ENCODE peak calls at places on chromosomes 3 and 15, in ten cellular contexts. M, H, J, Z, U, V, L, F, Y and A are unnamed samples.

GRCh38 chr3:56976666-56977560 is 83.6 kb upstream of the SPATA12 start:
- DNase-seq in M (peak; percentile 80), H (peak; percentile 65), J (no peak), Z (peak; percentile 86), U (no peak), V (no peak), L (no peak), F (no peak), Y (no peak), A (no peak)

GRCh38 chr3:9067352-9067975 is 104.2 kb upstream of the RAD18 start:
- DNase-seq in M (peak; percentile 66), H (peak; percentile 57), J (peak; percentile 38), Z (peak; percentile 76), U (peak; percentile 60), V (peak; percentile 36), L (no peak), F (peak; percentile 39), Y (no peak), A (no peak)

GRCh38 chr3:187066228-187066995 is 72.9 kb downstream of the RPL39L start:
- DNase-seq in M (peak; percentile 46), H (no peak), J (no peak), Z (peak; percentile 30), U (peak; percentile 76), V (no peak), L (no peak), F (no peak), Y (no peak), A (no peak)

GRCh38 chr15:101170568-101171350 is 81.1 kb downstream of the CHSY1 start:
- DNase-seq in M (no peak), H (peak; percentile 70), J (no peak), Z (peak; percentile 61), U (no peak), V (no peak), L (no peak), F (peak; percentile 87), Y (no peak), A (peak; percentile 73)

GRCh38 chr15:82129769-82130168 is 84.0 kb upstream of the MEX3B start:
- DNase-seq in M (peak; percentile 16), H (no peak), J (no peak), Z (no peak), U (no peak), V (no peak), L (no peak), F (no peak), Y (peak; percentile 46), A (no peak)

GRCh38 chr15:87733005-87733404 is 523.5 kb downstream of the NTRK3 start:
- DNase-seq in M (peak; percentile 45), H (no peak), J (no peak), Z (no peak), U (no peak), V (no peak), L (no peak), F (no peak), Y (no peak), A (no peak)

GRCh38 chr15:101204744-101205535 is 46.9 kb downstream of the CHSY1 start:
- DNase-seq in M (no peak), H (no peak), J (no peak), Z (no peak), U (no peak), V (no peak), L (no peak), F (no peak), Y (no peak), A (no peak)

GRCh38 chr3:148698190-148698806 is 595 bp downstream of the AGTR1 start:
- DNase-seq in M (no peak), H (no peak), J (no peak), Z (no peak), U (no peak), V (no peak), L (no peak), F (no peak), Y (no peak), A (peak; percentile 16)

GRCh38 chr3:54859204-54859603 is 68.7 kb downstream of the LRTM1 start:
- DNase-seq in M (no peak), H (no peak), J (no peak), Z (no peak), U (no peak), V (no peak), L (no peak), F (no peak), Y (no peak), A (no peak)

GRCh38 chr3:45775571-45776290 is 20.6 kb downstream of the SLC6A20 start:
- DNase-seq in M (no peak), H (no peak), J (no peak), Z (no peak), U (no peak), V (no peak), L (no peak), F (no peak), Y (no peak), A (no peak)

GRCh38 chr3:122754867-122755835 is 38.5 kb downstream of the HSPBAP1 start:
- DNase-seq in M (peak; percentile 65), H (no peak), J (no peak), Z (no peak), U (peak; percentile 28), V (peak; percentile 16), L (no peak), F (no peak), Y (no peak), A (no peak)

GRCh38 chr3:137770066-137770805 is 6.1 kb downstream of the SOX14 start:
- DNase-seq in M (no peak), H (no peak), J (no peak), Z (no peak), U (no peak), V (no peak), L (no peak), F (no peak), Y (no peak), A (peak; percentile 34)

GRCh38 chr3:137770821-137771399 is 6.8 kb downstream of the SOX14 start:
- DNase-seq in M (peak; percentile 16), H (no peak), J (no peak), Z (no peak), U (no peak), V (no peak), L (no peak), F (no peak), Y (no peak), A (no peak)

GRCh38 chr3:137769321-137770065 is 5.4 kb downstream of the SOX14 start:
- DNase-seq in M (no peak), H (no peak), J (no peak), Z (no peak), U (no peak), V (no peak), L (no peak), F (no peak), Y (no peak), A (no peak)

GRCh38 chr3:137771401-137772230 is 7.5 kb downstream of the SOX14 start:
- DNase-seq in M (no peak), H (no peak), J (no peak), Z (no peak), U (no peak), V (no peak), L (no peak), F (no peak), Y (no peak), A (no peak)

DNA sequence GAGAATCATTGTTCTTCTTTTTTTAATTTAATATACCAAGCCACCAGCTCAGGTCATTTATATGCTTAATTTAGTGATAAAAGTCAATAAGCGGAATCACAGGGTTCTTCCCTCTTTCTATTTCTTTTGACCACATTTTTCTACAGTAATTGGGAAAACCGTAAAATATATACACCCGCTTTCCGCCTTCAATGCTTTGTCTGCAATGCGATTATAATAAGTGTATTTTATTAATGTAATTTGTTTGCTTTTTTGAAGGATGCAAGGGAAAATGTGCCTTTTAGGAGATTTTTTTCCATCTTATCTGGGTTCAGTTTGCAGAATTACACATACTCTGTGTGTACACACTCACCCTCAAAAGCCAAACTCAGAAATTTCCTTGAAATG is 8.1 kb downstream of the SOX14 start:
- DNase-seq in M (no peak), H (no peak), J (no peak), Z (no peak), U (no peak), V (no peak), L (no peak), F (no peak), Y (no peak), A (no peak)
- H3K4me3 ChIP-seq in M (no peak overlapping the region), H (no peak overlapping the region), J (no peak overlapping the region), Z (peak overlapping the region; percentile 51), U (no peak overlapping the region), V (no peak overlapping the region), L (no peak overlapping the region), F (no peak overlapping the region), Y (no peak overlapping the region), A (peak overlapping the region; percentile 45)

DNA sequence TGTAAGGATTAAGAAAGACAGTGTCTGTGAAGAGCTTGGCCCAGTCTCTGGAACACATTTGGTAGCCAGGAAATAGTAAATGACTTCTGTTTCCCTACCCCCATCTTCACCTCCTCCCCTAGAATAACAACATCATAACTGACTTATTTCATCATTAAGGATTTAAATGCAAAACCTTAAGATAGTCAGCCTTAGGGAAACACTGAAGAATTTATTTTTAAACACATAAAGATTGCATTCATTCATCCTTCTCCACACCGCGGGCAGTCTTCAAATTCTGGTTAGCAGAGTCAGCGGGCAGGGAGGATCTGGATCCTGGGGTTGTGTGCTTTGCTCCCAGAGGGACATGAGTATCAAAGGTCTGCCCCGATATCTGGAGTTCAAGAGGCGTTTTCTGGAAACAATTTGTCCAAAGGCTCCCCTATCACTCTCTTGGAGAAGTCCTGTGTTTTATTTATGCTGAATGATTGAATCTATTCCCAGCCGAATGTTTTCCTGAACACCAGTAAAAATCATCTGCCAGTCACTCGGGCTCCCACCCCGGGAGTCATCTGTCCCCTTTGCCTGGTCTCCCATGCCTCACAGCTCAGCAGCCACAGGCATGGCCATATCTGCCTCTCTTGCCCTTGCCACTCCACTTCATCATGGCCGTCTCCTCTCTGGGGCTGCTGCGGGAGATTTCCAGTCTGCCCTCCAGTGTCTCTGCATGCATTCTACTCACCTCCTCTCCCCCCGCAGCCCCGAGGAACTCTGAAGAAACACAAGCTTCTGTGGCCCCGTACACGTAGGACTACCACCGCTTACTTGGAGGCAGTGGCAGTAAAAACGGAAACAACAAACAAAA is 234.7 kb upstream of the CTDSPL start:
- DNase-seq in M (no peak), H (no peak), J (no peak), Z (no peak), U (no peak), V (no peak), L (no peak), F (no peak), Y (no peak), A (no peak)
- H3K4me1 ChIP-seq in M (no peaks in the 10 kb centered on the region), H (no peaks in the 10 kb centered on the region), J (peaks cover 7% of the 10 kb centered on the region), Z (peaks cover 12% of the 10 kb centered on the region), U (no peaks in the 10 kb centered on the region), V (no peaks in the 10 kb centered on the region), L (peaks cover 37% of the 10 kb centered on the region), F (no peaks in the 10 kb centered on the region), Y (peaks cover 7% of the 10 kb centered on the region), A (no peaks in the 10 kb centered on the region)

GRCh38 chr3:30269751-30270445 is 336.5 kb upstream of the TGFBR2 start:
- DNase-seq in M (no peak), H (no peak), J (no peak), Z (no peak), U (no peak), V (no peak), L (no peak), F (no peak), Y (no peak), A (no peak)
- H3K4me3 ChIP-seq in M (no peak overlapping the region), H (no peak overlapping the region), J (no peak overlapping the region), Z (no peak overlapping the region), U (no peak overlapping the region), V (no peak overlapping the region), L (no peak overlapping the region), F (no peak overlapping the region), Y (no peak overlapping the region), A (no peak overlapping the region)

DNA sequence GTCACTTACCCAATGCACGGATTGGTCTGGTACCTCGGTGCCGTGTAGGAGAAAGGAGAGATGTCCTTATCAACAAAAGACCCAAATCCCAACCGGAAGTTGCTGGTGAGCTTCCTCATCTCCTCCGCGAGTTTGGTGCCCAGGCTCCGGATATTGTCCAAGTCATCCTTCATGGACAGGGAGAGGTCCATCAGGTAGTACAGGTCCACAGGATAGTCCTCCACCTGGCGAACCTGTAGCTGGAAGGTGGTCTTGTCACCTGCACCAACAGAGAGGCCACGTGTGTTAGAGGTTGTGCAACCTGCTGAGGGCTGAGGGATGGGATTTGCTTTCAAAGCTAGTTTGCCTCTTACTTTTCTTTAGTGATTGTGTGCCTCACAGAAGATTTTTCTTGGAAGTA is 38.9 kb downstream of the ITGB5 start:
- DNase-seq in M (no peak), H (no peak), J (no peak), Z (no peak), U (no peak), V (no peak), L (no peak), F (no peak), Y (no peak), A (no peak)
- H3K4me1 ChIP-seq in M (peaks cover 34% of the 10 kb centered on the region), H (peaks cover 16% of the 10 kb centered on the region), J (peaks cover 5% of the 10 kb centered on the region), Z (peaks cover 18% of the 10 kb centered on the region), U (no peaks in the 10 kb centered on the region), V (no peaks in the 10 kb centered on the region), L (peaks cover 73% of the 10 kb centered on the region), F (no peaks in the 10 kb centered on the region), Y (peaks cover 14% of the 10 kb centered on the region), A (peaks cover 20% of the 10 kb centered on the region)